ENCODE peak calls at places on chromosomes 2 and 18, in six cellular contexts. X is right atrium auricular region, M is pancreas, Q is prostate gland, C is mammary epithelial cell, S is OCI-LY7. J is an unnamed sample.

GRCh38 chr18:48622911-48623431 is 84.1 kb downstream of the CTIF start:
- DNase-seq in Q (no peak), M (no peak), S (peak; percentile 80), C (peak; percentile 58), X (no peak), J (no peak)

GRCh38 chr2:164992818-164993217 is 37.5 kb upstream of the SLC38A11 start:
- DNase-seq in S (peak; percentile 81), M (peak; percentile 41), C (peak; percentile 87), Q (peak; percentile 78), X (no peak), J (peak; percentile 12)

GRCh38 chr2:55616509-55617159 is 788 bp downstream of the PPP4R3B start:
- DNase-seq in S (peak; percentile 58), M (peak; percentile 52), X (no peak), C (peak; percentile 71), Q (peak; percentile 29), J (peak; percentile 65)

GRCh38 chr2:24919977-24920812 is at the start of gene ADCY3:
- DNase-seq in M (peak; percentile 16), Q (peak; percentile 25), S (peak; percentile 75), X (no peak), C (peak; percentile 23), J (peak; percentile 65)

GRCh38 chr2:174901075-174901474 is 104.1 kb downstream of the CHN1 start:
- DNase-seq in C (no peak), S (no peak), X (peak; percentile 60), Q (no peak), M (no peak), J (no peak)

GRCh38 chr2:179274749-179275148 is 10.1 kb upstream of the SESTD1 start:
- DNase-seq in S (peak; percentile 62), C (no peak), Q (no peak), X (no peak), M (no peak), J (no peak)

GRCh38 chr2:71545572-71546274 is 92.4 kb downstream of the DYSF start:
- DNase-seq in Q (peak; percentile 56), M (peak; percentile 21), X (no peak), C (peak; percentile 30), S (peak; percentile 68), J (peak; percentile 19)

GRCh38 chr2:237665713-237666143 is 38.3 kb downstream of the LRRFIP1 start:
- DNase-seq in Q (no peak), X (no peak), S (peak; percentile 87), C (no peak), M (no peak), J (no peak)

GRCh38 chr18:12313530-12314245 is 5.6 kb downstream of the TUBB6 start:
- DNase-seq in C (no peak), Q (no peak), M (no peak), S (no peak), X (no peak), J (no peak)

GRCh38 chr2:209696836-209697711 is 74.6 kb upstream of the UNC80 start:
- DNase-seq in C (no peak), Q (no peak), S (no peak), X (no peak), M (no peak), J (no peak)

GRCh38 chr2:20291846-20292408 is 58.7 kb downstream of the PUM2 start:
- DNase-seq in C (no peak), M (no peak), X (no peak), Q (no peak), S (no peak), J (no peak)

GRCh38 chr18:45197526-45197970 is 417.7 kb upstream of the SLC14A2 start:
- DNase-seq in X (no peak), S (no peak), Q (no peak), M (no peak), C (peak; percentile 2), J (no peak)

GRCh38 chr2:134639265-134639664 is 79.5 kb downstream of the TMEM163 start:
- DNase-seq in X (no peak), C (no peak), Q (no peak), M (no peak), S (no peak), J (no peak)
- H3K4me1 ChIP-seq in X (no peaks in the 10 kb centered on the region), C (no peaks in the 10 kb centered on the region), Q (no peaks in the 10 kb centered on the region), M (peaks cover 4% of the 10 kb centered on the region), S (no peaks in the 10 kb centered on the region), J (no peaks in the 10 kb centered on the region)

GRCh38 chr18:21743166-21743831 is 2.7 kb downstream of the MIB1 start:
- DNase-seq in M (no peak), C (no peak), X (no peak), Q (no peak), S (no peak), J (no peak)
- H3K4me3 ChIP-seq in M (no peak overlapping the region), C (peak overlapping the region; percentile 0), X (no peak overlapping the region), Q (no peak overlapping the region), S (peak overlapping the region; percentile 95), J (peak overlapping the region; percentile 86)

GRCh38 chr18:55982992-55983391 is 395.0 kb upstream of the TCF4 start:
- DNase-seq in Q (no peak), X (no peak), M (no peak), C (no peak), S (no peak), J (no peak)

GRCh38 chr18:55983433-55983832 is 395.4 kb upstream of the TCF4 start:
- DNase-seq in X (no peak), Q (no peak), M (no peak), S (no peak), C (peak; percentile 3), J (no peak)

DNA sequence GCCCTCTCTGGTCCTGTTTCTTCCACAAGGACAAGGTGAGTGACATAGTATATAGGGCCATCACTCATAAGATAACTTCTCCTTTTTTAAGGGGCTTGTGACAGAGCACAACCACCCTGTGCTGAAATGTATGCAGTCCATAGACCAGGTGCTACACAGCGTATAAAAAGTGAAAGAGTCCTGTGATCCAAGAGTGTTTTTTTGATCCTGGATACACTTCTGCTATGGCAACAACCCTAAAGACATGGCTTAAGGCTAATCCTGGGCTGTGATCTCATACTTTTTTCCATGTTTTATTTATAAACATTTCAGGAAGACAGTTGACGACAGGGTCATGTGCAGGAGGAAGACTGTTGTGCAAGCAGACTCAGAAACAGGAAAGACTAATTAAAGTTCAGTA is 400.5 kb upstream of the TCF4 start:
- DNase-seq in M (no peak), C (peak; percentile 47), X (no peak), S (no peak), Q (no peak), J (no peak)
- H3K9me3 ChIP-seq in M (no peaks in the 10 kb centered on the region), C (no peaks in the 10 kb centered on the region), X (peaks cover 12% of the 10 kb centered on the region), S (no peaks in the 10 kb centered on the region), Q (no peaks in the 10 kb centered on the region), J (no peaks in the 10 kb centered on the region)

GRCh38 chr18:58363767-58364540 is 264.9 kb downstream of the ALPK2 start:
- DNase-seq in X (no peak), M (no peak), C (peak; percentile 60), Q (no peak), S (no peak), J (no peak)
- H3K4me1 ChIP-seq in X (peaks cover 25% of the 10 kb centered on the region), M (no peaks in the 10 kb centered on the region), C (peaks cover 41% of the 10 kb centered on the region), Q (peaks cover 15% of the 10 kb centered on the region), S (no peaks in the 10 kb centered on the region), J (no peaks in the 10 kb centered on the region)

GRCh38 chr2:201881382-201881720 is 75.0 kb downstream of the CDK15 start:
- DNase-seq in M (no peak), X (no peak), S (no peak), C (no peak), Q (no peak), J (no peak)
- H3K4me3 ChIP-seq in M (no peak overlapping the region), X (no peak overlapping the region), S (no peak overlapping the region), C (no peak overlapping the region), Q (no peak overlapping the region), J (no peak overlapping the region)

DNA sequence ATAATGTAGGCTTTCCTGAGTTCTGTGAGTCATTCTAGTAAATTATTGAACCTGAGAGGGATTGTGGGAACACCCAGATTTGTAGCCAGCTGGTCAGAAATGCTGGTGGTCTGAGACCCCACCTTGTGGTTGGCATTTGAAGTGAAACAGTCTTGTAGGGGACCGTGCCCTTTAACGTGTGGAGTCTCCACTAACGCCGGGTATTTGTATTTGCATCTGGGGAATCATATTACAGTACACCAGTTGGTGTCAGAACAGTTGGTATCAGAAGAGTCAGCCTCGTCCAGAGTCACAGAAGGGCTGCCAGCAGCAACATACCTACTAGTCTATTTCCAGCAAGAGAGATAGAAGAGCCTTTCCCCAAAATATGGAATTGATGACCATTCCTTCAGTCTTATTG is 38.3 kb upstream of the PTPN4 start:
- DNase-seq in X (no peak), S (no peak), Q (no peak), M (no peak), C (no peak), J (no peak)
- H3K9me3 ChIP-seq in X (no peaks in the 10 kb centered on the region), S (no peaks in the 10 kb centered on the region), Q (no peaks in the 10 kb centered on the region), M (no peaks in the 10 kb centered on the region), C (no peaks in the 10 kb centered on the region), J (no peaks in the 10 kb centered on the region)

GRCh38 chr2:53842891-53843290 is 16.9 kb downstream of the GPR75 start:
- DNase-seq in X (no peak), Q (no peak), S (no peak), M (no peak), C (peak; percentile 52), J (no peak)

GRCh38 chr2:53843595-53843994 is 16.2 kb downstream of the GPR75 start:
- DNase-seq in S (no peak), C (no peak), Q (no peak), X (no peak), M (no peak), J (no peak)

GRCh38 chr2:53852540-53852939 is 7.2 kb downstream of the GPR75 start:
- DNase-seq in Q (no peak), C (no peak), S (no peak), X (no peak), M (no peak), J (no peak)

DNA sequence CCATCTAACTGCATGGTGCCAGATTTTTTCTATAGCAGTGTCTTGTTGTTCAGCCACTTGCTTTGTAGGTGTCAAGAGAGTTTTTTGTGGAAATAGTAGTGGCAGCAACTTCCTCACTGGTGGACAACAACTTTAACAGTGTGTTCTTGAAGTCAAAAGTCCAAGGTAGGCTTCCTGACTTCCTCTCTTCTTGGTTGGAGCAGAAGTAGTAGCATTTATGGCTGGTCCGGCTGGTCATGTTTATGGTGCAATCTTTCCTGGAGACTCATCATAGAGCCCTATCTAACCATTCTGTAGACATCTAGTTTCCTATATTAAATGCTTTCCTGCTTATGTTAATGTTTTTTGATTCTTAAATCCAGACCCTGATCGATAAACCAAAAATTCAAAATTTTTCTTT is 11.7 kb downstream of the GPR75 start:
- DNase-seq in S (no peak), Q (no peak), M (no peak), X (no peak), C (no peak), J (no peak)
- H3K4me1 ChIP-seq in S (no peaks in the 10 kb centered on the region), Q (no peaks in the 10 kb centered on the region), M (no peaks in the 10 kb centered on the region), X (no peaks in the 10 kb centered on the region), C (no peaks in the 10 kb centered on the region), J (no peaks in the 10 kb centered on the region)

GRCh38 chr2:63845866-63846265 is 4.2 kb downstream of the UGP2 start:
- DNase-seq in Q (no peak), M (no peak), S (no peak), X (no peak), C (no peak), J (no peak)

GRCh38 chr2:63846487-63846886 is 4.8 kb downstream of the UGP2 start:
- DNase-seq in X (no peak), Q (no peak), C (no peak), S (no peak), M (no peak), J (no peak)

GRCh38 chr2:63843791-63844190 is 2.1 kb downstream of the UGP2 start:
- DNase-seq in M (no peak), S (no peak), C (no peak), Q (no peak), X (no peak), J (no peak)

GRCh38 chr2:63843093-63843492 is 1.4 kb downstream of the UGP2 start:
- DNase-seq in M (no peak), X (no peak), C (no peak), Q (no peak), S (no peak), J (no peak)

GRCh38 chr2:63844616-63845015 is 2.9 kb downstream of the UGP2 start:
- DNase-seq in S (no peak), Q (no peak), M (no peak), C (no peak), X (no peak), J (no peak)
- H3K4me3 ChIP-seq in S (no peak overlapping the region), Q (no peak overlapping the region), M (no peak overlapping the region), C (peak overlapping the region; percentile 98), X (peak overlapping the region; percentile 85), J (peak overlapping the region; percentile 96)

J was measured in CD4-positive, CD25-positive, alpha-beta regulatory T cell.